ENCODE peak calls at places on chromosomes 6 and 20, in five cellular contexts. O is neuronal stem cell, D is mesenchymal stem cell, G is trophoblast cell, L is H1. H is an unnamed sample.

GRCh38 chr20:8909596-8909995 is 159.3 kb upstream of the PLCB4 start:
- DNase-seq in L (no peak), G (no peak), O (no peak), D (no peak), H (no peak)

GRCh38 chr20:19944772-19945459 is 72.2 kb upstream of the NAA20 start:
- DNase-seq in D (peak; percentile 72), O (no peak), G (no peak), L (no peak), H (no peak)

GRCh38 chr6:157089258-157089657 is 234.1 kb downstream of the TMEM242 start:
- DNase-seq in L (peak; percentile 49), G (no peak), O (peak; percentile 72), D (peak; percentile 51), H (peak; percentile 81)

GRCh38 chr6:81842254-81842653 is 89.8 kb upstream of the TENT5A start:
- DNase-seq in D (no peak), G (no peak), O (no peak), L (no peak), H (no peak)

GRCh38 chr6:142377112-142377848 is 75.5 kb downstream of the ADGRG6 start:
- DNase-seq in L (peak; percentile 47), O (no peak), D (peak; percentile 70), G (peak; percentile 23), H (peak; percentile 88)

GRCh38 chr20:38270869-38271608 is 10.5 kb upstream of the KIAA1755 start:
- DNase-seq in L (no peak), O (no peak), G (peak; percentile 28), D (peak; percentile 90), H (no peak)

GRCh38 chr20:59055302-59055701 is 12.7 kb upstream of the PRELID3B start:
- DNase-seq in D (no peak), G (peak; percentile 34), L (no peak), O (no peak), H (no peak)

GRCh38 chr6:147508073-147508870 is at the start of gene SAMD5:
- DNase-seq in G (peak; percentile 56), L (peak; percentile 29), D (peak; percentile 72), O (peak; percentile 63), H (peak; percentile 76)

GRCh38 chr6:145069966-145070365 is 665.4 kb downstream of the EPM2A start:
- DNase-seq in G (peak; percentile 14), O (no peak), D (peak; percentile 44), L (no peak), H (no peak)

GRCh38 chr20:58042626-58043025 is 185.8 kb downstream of the ANKRD60 start:
- DNase-seq in O (no peak), D (no peak), G (no peak), L (no peak), H (no peak)

GRCh38 chr6:78599526-78599925 is 267.8 kb upstream of the IRAK1BP1 start:
- DNase-seq in D (peak; percentile 4), L (no peak), G (no peak), O (no peak), H (no peak)

GRCh38 chr6:2264932-2265331 is 19.5 kb upstream of the GMDS start:
- DNase-seq in D (peak; percentile 9), G (no peak), L (no peak), O (no peak), H (no peak)

GRCh38 chr6:121436966-121437756 is 1.7 kb downstream of the GJA1 start:
- DNase-seq in D (peak; percentile 45), L (no peak), G (peak; percentile 31), O (no peak), H (no peak)

GRCh38 chr6:116370328-116370716 is 425 bp upstream of the DSE start:
- DNase-seq in L (no peak), G (peak; percentile 58), D (no peak), O (no peak), H (no peak)

GRCh38 chr6:17851720-17852161 is 135.7 kb downstream of the KIF13A start:
- DNase-seq in L (no peak), O (no peak), D (peak; percentile 77), G (no peak), H (no peak)

GRCh38 chr6:33745558-33745957 is 1.1 kb downstream of the IP6K3 start:
- DNase-seq in L (no peak), O (no peak), G (no peak), D (peak; percentile 77), H (no peak)

GRCh38 chr20:45456632-45457031 is 12.9 kb upstream of the WFDC2 start:
- DNase-seq in G (peak; percentile 54), D (no peak), L (no peak), O (peak; percentile 20), H (peak; percentile 73)

GRCh38 chr6:43476744-43477143 is 626 bp upstream of the TJAP1 start:
- DNase-seq in D (no peak), L (no peak), O (no peak), G (no peak), H (no peak)

GRCh38 chr6:37779111-37779800 is 40.3 kb upstream of the ZFAND3 start:
- DNase-seq in L (no peak), D (no peak), G (no peak), O (no peak), H (peak; percentile 36)

GRCh38 chr6:43269273-43270007 is 26.2 kb downstream of the TTBK1 start:
- DNase-seq in D (peak; percentile 10), G (peak; percentile 8), O (no peak), L (no peak), H (peak; percentile 38)

GRCh38 chr20:23435675-23436539 is 3.6 kb upstream of the CSTL1 start:
- DNase-seq in G (no peak), O (no peak), L (no peak), D (no peak), H (no peak)

GRCh38 chr20:58433759-58434158 is 44.7 kb downstream of the VAPB start:
- DNase-seq in L (no peak), G (no peak), O (no peak), D (peak; percentile 83), H (no peak)

GRCh38 chr20:47428851-47429336 is 72.4 kb upstream of the ZMYND8 start:
- DNase-seq in D (no peak), L (no peak), O (no peak), G (peak; percentile 40), H (no peak)

DNA sequence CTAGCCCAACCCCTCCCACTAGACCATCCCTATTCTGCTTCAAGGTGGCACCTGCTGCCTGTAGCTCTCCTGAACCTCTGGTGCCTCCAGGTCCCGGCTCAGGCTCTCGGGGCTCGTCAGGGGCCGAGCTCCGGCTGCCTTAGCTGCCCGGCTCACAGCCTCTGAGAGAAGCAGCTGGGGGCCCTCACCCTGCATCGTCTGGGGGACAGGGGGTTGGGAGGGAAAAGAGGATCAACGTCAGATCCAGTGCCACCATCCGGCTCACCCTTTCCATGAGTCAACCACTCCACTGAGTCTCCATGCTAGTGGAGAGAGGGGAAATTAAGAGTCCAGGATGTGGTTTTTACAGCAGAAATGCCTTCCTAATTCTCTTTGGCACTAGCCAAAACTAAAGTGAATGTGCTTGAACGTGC is 13.0 kb downstream of the BAG6 start:
- DNase-seq in L (no peak), D (peak; percentile 58), G (no peak), O (no peak), H (no peak)
- H2BK12ac ChIP-seq in L (no peak overlapping the region), D (no peak overlapping the region), G (no peak overlapping the region), O (no peak overlapping the region), H (no peak overlapping the region)

DNA sequence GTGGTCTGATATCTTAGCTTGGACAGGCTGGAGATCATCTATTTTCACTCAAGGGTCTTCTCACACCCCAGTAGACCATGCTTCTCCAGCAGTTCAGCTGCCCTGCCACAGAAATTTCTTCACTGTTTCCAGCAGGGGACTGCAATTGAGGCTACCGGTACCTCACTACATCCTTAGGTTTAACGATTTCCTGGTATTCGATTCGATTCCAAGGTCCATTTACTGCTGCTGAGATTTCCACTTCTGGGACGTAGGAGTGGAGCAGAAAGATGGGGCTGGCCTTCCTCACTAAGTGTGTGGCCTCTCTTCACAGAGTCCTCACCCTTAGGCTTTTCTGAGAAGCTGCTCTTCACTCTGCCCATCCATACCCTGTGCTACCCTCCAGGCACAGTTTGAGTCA is 6.2 kb downstream of the VPS16 start:
- DNase-seq in D (no peak), O (no peak), L (no peak), G (no peak), H (no peak)
- H2AK5ac ChIP-seq in D (no peak overlapping the region), O (no peak overlapping the region), L (no peak overlapping the region), G (no peak overlapping the region), H (no peak overlapping the region)

GRCh38 chr20:33694666-33695065 is 8.5 kb upstream of the E2F1 start:
- DNase-seq in O (no peak), L (no peak), G (no peak), D (no peak), H (no peak)
- H2BK12ac ChIP-seq in O (no peak overlapping the region), L (no peak overlapping the region), G (no peak overlapping the region), D (peak overlapping the region; percentile 6), H (no peak overlapping the region)

GRCh38 chr20:370977-371754 is 9.4 kb upstream of the TRIB3 start:
- DNase-seq in O (no peak), L (no peak), G (no peak), D (no peak), H (no peak)
- H2AK5ac ChIP-seq in O (no peak overlapping the region), L (peak overlapping the region; percentile 65), G (peak overlapping the region; percentile 91), D (peak overlapping the region; percentile 92), H (no peak overlapping the region)

DNA sequence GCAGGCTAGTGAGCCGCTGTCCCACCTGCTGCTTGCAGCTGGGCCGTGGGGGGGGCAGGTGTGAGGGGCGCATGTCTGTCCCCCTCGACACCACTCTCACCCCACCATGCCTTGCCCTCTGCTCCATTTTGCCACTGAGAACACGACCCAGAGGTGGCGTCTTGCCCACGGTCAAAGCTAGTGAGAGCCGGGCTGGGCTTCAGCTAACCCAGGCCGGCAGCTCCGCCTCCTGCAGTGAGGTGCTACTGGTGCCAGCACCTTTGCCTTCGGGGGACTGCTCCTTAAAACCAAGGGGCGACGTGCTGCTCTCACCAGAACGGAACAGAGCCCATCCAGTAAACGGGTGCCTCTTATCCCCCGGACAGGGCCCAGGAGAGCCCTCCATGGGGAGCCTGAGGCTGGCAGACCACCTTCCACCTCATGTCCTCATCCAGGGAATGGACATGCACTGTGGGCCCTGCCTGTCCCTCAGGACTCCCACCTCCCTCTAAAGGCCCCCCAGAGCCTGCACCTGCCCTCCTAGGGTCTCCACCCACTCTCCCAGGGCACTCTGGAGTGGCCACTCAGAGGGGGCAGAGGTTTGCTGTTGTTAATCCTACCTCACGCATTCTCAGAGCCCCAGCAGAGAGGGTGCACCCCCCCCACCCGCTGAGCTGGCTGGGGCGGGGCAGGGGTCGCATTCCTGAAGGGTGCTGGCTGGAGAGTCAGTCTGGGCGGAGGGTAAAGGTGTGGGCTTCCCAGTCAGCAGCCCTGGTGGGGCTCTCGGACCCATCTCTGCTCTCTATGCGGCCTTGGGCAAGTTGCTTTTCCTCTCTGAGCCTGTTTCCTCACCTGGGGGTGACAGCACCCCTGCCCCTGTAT is 2.9 kb downstream of the RBBP8NL start:
- DNase-seq in G (no peak), L (no peak), O (no peak), D (no peak), H (no peak)
- H2BK12ac ChIP-seq in G (no peak overlapping the region), L (peak overlapping the region; percentile 11), O (peak overlapping the region; percentile 51), D (no peak overlapping the region), H (no peak overlapping the region)

GRCh38 chr20:43666376-43667328 is at the start of gene MYBL2:
- DNase-seq in D (peak; percentile 63), L (peak; percentile 29), O (peak; percentile 73), G (peak; percentile 82), H (peak; percentile 87)
- H2AK5ac ChIP-seq in D (no peak within 1 kb of the TSS), L (no peak within 1 kb of the TSS), O (no peak within 1 kb of the TSS), G (no peak within 1 kb of the TSS), H (no peak within 1 kb of the TSS)

DNA sequence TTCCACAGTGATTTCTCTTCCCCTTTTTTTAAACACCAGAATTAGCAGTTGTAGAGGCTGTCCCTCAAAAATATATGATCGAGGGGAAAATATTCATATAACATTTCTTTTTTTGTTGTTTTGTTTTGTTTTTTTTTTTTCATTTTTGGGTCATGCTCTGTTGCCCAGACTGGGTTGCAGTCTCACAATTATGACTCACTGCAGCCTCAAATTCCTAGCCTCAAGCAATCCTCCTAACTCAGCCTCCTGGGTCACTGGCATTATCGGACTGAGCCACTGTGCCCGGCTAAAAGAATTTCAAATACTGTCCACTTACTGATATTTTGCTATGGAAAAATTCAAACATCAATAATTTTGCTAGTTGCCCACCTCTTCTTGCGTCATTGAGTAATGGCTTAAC is 134.0 kb downstream of the HFE start:
- DNase-seq in L (no peak), G (no peak), O (no peak), D (no peak), H (no peak)
- H2BK12ac ChIP-seq in L (no peak overlapping the region), G (no peak overlapping the region), O (no peak overlapping the region), D (no peak overlapping the region), H (no peak overlapping the region)